ENCODE peak calls at places on chromosomes 7 and 10, in six cellular contexts. Y is A549, J is lower lobe of right lung, R is coronary artery, U is AG09309, L is AG04450. M is an unnamed sample.

GRCh38 chr7:41628926-41629325 is 74.0 kb downstream of the INHBA start:
- DNase-seq in Y (no peak), J (no peak), R (no peak), U (no peak), L (no peak), M (no peak)

GRCh38 chr7:155974186-155974897 is 162.1 kb upstream of the SHH start:
- DNase-seq in Y (no peak), J (no peak), R (peak; percentile 65), U (no peak), L (no peak), M (no peak)

GRCh38 chr10:114648368-114648767 is 9.7 kb downstream of the ABLIM1 start:
- DNase-seq in Y (peak; percentile 50), J (no peak), R (no peak), U (peak; percentile 55), L (peak; percentile 71), M (peak; percentile 44)

GRCh38 chr10:15169555-15170407 is 1.3 kb upstream of the NMT2 start:
- DNase-seq in Y (no peak), J (no peak), R (no peak), U (no peak), L (no peak), M (no peak)

GRCh38 chr7:107622429-107622828 is 38.2 kb upstream of the SLC26A4 start:
- DNase-seq in Y (no peak), J (no peak), R (no peak), U (peak; percentile 73), L (peak; percentile 20), M (peak; percentile 10)

GRCh38 chr10:8979976-8980375 is 925.5 kb downstream of the GATA3 start:
- DNase-seq in Y (no peak), J (no peak), R (no peak), U (no peak), L (no peak), M (no peak)

GRCh38 chr7:149620961-149621360 is 123.4 kb upstream of the ZNF746 start:
- DNase-seq in Y (no peak), J (no peak), R (no peak), U (no peak), L (no peak), M (no peak)

GRCh38 chr10:95171336-95171735 is 22.7 kb upstream of the ACSM6 start:
- DNase-seq in Y (no peak), J (no peak), R (no peak), U (no peak), L (no peak), M (no peak)

DNA sequence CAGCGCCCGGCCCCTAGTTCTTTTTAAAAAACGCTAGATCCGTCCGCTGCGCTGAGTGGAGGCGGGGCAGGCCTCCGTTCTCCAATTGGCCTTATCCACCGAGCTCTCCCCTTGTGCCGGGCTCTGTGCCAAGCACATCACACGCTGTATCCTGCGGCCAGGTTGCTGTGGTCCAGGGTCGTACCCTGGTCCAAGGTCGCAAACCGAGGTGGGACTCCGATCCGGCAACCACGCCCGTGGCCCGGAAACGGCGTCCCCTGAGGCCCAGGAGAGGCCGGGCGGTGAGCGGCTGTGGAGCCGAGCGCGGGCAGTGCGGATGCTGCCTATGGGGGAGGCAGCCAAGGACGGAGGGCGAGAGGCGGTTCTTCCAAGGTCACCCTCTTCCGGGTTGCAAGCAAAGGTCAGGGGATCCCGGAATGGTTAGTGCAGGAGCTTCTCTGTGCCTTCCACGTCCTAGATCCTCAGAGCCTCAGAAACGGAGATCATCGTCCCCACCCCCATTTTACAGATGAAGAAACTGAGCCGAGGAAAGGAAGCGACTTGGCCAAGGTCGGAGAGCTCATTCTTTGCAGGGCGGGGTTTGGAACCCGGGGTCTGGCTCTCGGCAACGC is 72.4 kb upstream of the LRRC4 start:
- DNase-seq in Y (no peak), J (peak; percentile 49), R (no peak), U (no peak), L (no peak), M (no peak)
- H3K4me3 ChIP-seq in Y (peak overlapping the region; percentile 39), J (peak overlapping the region; percentile 46), R (peak overlapping the region; percentile 60), U (peak overlapping the region; percentile 28), L (peak overlapping the region; percentile 50), M (peak overlapping the region; percentile 33)

DNA sequence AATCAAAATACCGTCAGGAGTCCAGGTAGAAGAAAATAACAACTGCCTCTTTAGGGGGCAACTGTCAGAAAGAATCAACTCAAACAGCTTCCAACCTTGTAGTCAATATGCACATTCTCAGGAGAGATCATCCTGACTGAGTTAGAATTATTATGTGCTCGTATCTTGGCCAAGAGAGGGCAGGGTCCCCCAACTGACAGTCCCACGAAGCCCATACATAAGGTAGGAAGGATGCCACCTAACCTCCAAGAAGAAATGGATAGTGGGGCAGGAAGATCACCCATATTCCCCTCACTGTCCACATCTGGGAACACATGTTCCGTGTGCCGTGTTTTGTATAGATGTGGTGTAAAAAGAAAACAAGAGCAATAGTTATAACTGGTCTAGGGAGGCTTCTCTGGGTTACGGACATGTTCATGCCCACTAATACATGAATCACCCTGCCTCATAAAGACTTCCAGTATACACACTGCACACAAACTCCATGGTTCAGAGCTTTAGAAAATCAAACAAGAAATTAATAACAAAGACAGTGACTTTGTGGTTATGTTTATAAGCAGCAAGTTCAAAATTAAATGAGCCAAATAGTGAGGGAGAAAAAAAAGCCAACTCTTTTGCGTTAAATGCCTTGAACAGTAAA is 295.6 kb downstream of the FGFR2 start:
- DNase-seq in Y (no peak), J (no peak), R (no peak), U (no peak), L (no peak), M (no peak)
- TF ChIP-seq CTCF in Y (no peak), J (no peak), R (no peak), U (no peak), L (no peak), M (no peak)

DNA sequence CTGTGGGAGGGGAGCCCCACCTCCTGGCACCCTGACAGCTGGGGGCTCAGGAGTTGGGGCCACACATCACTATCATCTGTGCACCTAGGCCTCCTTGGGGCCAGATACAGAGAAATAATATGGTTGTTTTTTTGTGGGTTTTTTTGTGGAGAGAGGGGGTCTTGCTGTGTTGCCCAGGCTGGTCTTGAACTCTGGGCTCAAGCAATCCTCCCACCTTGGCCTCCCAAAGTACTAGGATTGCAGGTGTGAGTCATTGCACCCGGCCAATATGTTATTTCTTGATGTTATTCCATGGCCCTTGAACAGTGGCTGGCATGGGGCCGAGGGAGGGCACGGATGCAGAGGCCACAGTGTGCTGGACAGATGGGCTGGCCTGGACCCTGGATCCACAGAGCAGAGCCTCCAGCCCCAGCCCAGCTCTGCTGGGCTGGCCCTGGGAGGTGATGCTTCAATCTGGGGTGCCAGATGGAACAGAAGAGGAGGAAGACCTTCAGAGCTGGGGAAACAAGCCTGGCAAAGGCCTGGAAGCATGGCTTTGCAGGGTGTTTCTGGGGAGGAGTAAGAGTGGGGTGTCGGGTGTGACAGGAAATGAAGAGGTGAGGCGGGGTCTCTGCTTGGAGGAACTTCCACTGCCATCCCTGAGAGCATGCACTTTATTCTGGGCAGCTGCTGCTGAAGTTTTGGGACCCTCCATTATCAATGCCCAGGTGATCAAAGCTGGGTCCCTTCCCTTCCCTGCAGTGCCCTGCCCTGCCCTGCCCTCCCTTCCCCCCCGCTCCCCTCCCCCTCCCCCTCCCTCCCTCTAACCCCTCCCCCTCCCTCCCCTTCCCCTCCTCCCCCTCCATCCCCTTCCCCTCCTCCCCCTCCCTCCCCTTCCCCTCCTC is 3.7 kb upstream of the FZD9 start:
- DNase-seq in Y (no peak), J (no peak), R (no peak), U (no peak), L (no peak), M (no peak)
- H3K4me3 ChIP-seq in Y (no peak overlapping the region), J (no peak overlapping the region), R (no peak overlapping the region), U (no peak overlapping the region), L (no peak overlapping the region), M (no peak overlapping the region)

GRCh38 chr10:87921934-87922688 is 58.7 kb downstream of the PTEN start:
- DNase-seq in Y (no peak), J (no peak), R (no peak), U (no peak), L (no peak), M (no peak)

GRCh38 chr10:87920538-87920937 is 57.1 kb downstream of the PTEN start:
- DNase-seq in Y (no peak), J (no peak), R (no peak), U (no peak), L (no peak), M (no peak)

GRCh38 chr10:87927091-87927490 is 63.7 kb downstream of the PTEN start:
- DNase-seq in Y (no peak), J (no peak), R (no peak), U (peak; percentile 14), L (no peak), M (no peak)

GRCh38 chr10:87925570-87925969 is 62.1 kb downstream of the PTEN start:
- DNase-seq in Y (no peak), J (no peak), R (no peak), U (no peak), L (no peak), M (peak; percentile 89)

GRCh38 chr10:87923233-87923632 is 59.8 kb downstream of the PTEN start:
- DNase-seq in Y (no peak), J (no peak), R (no peak), U (no peak), L (no peak), M (no peak)
- TF ChIP-seq CTCF in Y (no peak), J (no peak), R (no peak), U (no peak), L (no peak), M (no peak)

GRCh38 chr7:140223515-140224221 is 46.9 kb upstream of the KDM7A start:
- DNase-seq in Y (no peak), J (no peak), R (no peak), U (no peak), L (no peak), M (no peak)
- H3K4me3 ChIP-seq in Y (no peak overlapping the region), J (no peak overlapping the region), R (no peak overlapping the region), U (no peak overlapping the region), L (no peak overlapping the region), M (no peak overlapping the region)

DNA sequence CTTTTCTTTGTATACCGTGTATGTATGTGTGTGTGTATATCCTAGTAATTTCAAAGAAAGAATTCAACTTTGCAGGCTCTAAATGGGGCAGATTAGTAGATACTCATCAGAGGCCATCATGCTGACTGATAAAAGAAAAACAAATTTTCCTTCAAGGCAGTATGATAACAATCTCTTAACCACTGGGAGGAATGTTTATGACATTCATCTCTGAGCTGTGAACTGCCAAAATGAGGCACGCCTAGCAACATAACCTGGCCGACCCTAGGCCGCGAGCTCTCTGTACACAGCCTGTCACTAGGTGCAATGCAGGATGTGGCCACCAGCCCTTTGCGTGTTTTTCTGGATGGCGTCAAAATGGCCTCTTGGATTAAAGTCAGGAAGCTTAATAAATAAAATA is 343.7 kb upstream of the GALNT17 start:
- DNase-seq in Y (no peak), J (no peak), R (no peak), U (no peak), L (no peak), M (no peak)
- TF ChIP-seq CTCF in Y (no peak), J (no peak), R (no peak), U (no peak), L (no peak), M (no peak)